ENCODE peak calls at places on chromosome 3, in four cellular contexts. T, U, R and C are unnamed samples. For H3K36me3, the result is how much of the 10 kb centered on the place peaks cover.

GRCh38 chr3:150370982-150371381 is 37.1 kb upstream of the TSC22D2 start:
- DNase-seq in T (no peak), U (no peak), R (no peak), C (no peak)

GRCh38 chr3:150922611-150923010 is 17.4 kb upstream of the MINDY4B start:
- DNase-seq in T (no peak), U (no peak), R (peak), C (no peak)

GRCh38 chr3:61381745-61382392 is 130.6 kb upstream of the FHIT start:
- DNase-seq in T (peak), U (no peak), R (peak), C (peak)

GRCh38 chr3:184156522-184156955 is 1.4 kb downstream of the DVL3 start:
- DNase-seq in T (no peak), U (no peak), R (peak), C (peak)

GRCh38 chr3:27666708-27667107 is 55.4 kb downstream of the EOMES start:
- DNase-seq in T (no peak), U (peak), R (peak), C (no peak)

GRCh38 chr3:115877647-115877934 is 254.3 kb downstream of the GAP43 start:
- DNase-seq in T (no peak), U (no peak), R (no peak), C (no peak)

GRCh38 chr3:14897266-14897665 is 50.1 kb upstream of the NR2C2 start:
- DNase-seq in T (no peak), U (no peak), R (no peak), C (no peak)

GRCh38 chr3:18127864-18128185 is 297.3 kb downstream of the SATB1 start:
- DNase-seq in T (no peak), U (no peak), R (no peak), C (no peak)

GRCh38 chr3:133887075-133887950 is 8.4 kb downstream of the RAB6B start:
- DNase-seq in T (no peak), U (peak), R (no peak), C (no peak)

GRCh38 chr3:174342941-174343431 is 516.1 kb upstream of the NAALADL2 start:
- DNase-seq in T (no peak), U (no peak), R (no peak), C (no peak)

GRCh38 chr3:131107637-131108433 is 81.2 kb downstream of the NEK11 start:
- DNase-seq in T (no peak), U (no peak), R (no peak), C (no peak)

GRCh38 chr3:22887664-22888291 is 315.3 kb upstream of the UBE2E2 start:
- DNase-seq in T (no peak), U (no peak), R (no peak), C (peak)

GRCh38 chr3:105402287-105402801 is 35.6 kb downstream of the ALCAM start:
- DNase-seq in T (peak), U (no peak), R (no peak), C (no peak)

GRCh38 chr3:46914849-46915248 is 37.3 kb downstream of the PTH1R start:
- DNase-seq in T (no peak), U (no peak), R (no peak), C (no peak)

GRCh38 chr3:171825222-171825828 is 15.0 kb upstream of the PLD1 start:
- DNase-seq in T (peak), U (no peak), R (no peak), C (no peak)

GRCh38 chr3:10292505-10293419 is at the start of gene GHRL:
- DNase-seq in T (no peak), U (no peak), R (no peak), C (no peak)

GRCh38 chr3:52246728-52247454 is 1.3 kb downstream of the PPM1M start:
- DNase-seq in T (no peak), U (no peak), R (no peak), C (no peak)

GRCh38 chr3:4067893-4068292 is 235.3 kb upstream of the SETMAR start:
- DNase-seq in T (no peak), U (no peak), R (no peak), C (no peak)

GRCh38 chr3:196440041-196440537 is 7.9 kb upstream of the UBXN7 start:
- DNase-seq in T (no peak), U (no peak), R (no peak), C (no peak)

GRCh38 chr3:10177737-10178136 is 13.0 kb downstream of the IRAK2 start:
- DNase-seq in T (no peak), U (no peak), R (no peak), C (no peak)

GRCh38 chr3:49900491-49901153 is 3.1 kb downstream of the MST1R start:
- DNase-seq in T (peak), U (peak), R (no peak), C (no peak)

GRCh38 chr3:63914312-63914711 is 2.1 kb upstream of the SCAANT1 start:
- DNase-seq in T (peak), U (no peak), R (no peak), C (no peak)

GRCh38 chr3:63910873-63911272 is 1.3 kb downstream of the SCAANT1 start:
- DNase-seq in T (peak), U (no peak), R (no peak), C (no peak)

GRCh38 chr3:63911395-63911900 is 735 bp downstream of the SCAANT1 start:
- DNase-seq in T (no peak), U (no peak), R (no peak), C (no peak)

GRCh38 chr3:63912768-63913588 is 795 bp upstream of the SCAANT1 start:
- DNase-seq in T (peak), U (peak), R (peak), C (no peak)

DNA sequence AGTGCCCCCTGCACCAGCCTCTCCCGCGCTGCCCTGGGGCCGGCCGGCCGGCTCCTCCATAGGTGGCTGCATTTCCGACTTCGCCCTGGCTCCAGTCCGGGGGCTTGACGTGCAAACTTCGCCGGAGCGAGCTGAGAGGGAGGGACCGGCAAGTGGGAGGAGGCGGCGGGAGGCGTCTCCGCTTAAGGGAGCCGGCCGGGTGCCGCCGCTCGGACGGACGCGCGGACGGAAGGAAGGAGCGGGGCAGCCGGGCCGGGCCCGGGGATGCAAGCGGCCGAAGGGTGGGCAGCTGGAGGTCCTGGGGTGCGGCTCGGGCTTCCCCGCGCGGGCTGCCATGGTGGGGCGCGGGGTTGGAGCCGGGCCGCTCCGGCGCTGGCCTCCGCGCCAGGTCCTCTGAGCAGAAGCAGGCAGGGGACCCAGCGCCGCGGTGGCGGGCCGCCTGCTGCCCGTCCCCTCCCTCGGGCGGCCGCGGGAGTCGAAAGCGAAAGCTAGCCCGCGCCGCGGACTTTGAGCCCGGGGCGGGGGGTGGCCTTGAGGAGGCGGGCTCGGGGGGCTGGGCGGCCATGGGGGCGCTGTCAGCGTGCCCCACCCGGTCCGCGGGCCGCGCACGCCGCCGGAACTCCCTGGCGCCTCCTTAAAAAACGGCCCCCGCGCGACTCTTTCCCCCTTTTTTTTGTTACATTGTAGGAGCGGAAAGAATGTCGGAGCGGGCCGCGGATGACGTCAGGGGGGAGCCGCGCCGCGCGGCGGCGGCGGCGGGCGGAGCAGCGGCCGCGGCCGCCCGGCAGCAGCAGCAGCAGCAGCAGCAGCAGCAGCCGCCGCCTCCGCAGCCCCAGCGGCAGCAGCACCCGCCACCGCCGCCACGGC is at the start of gene SCAANT1:
- DNase-seq in T (peak), U (peak), R (peak), C (peak)
- TF ChIP-seq CTCF in T (no peak), U (no peak), R (no peak), C (peak)

DNA sequence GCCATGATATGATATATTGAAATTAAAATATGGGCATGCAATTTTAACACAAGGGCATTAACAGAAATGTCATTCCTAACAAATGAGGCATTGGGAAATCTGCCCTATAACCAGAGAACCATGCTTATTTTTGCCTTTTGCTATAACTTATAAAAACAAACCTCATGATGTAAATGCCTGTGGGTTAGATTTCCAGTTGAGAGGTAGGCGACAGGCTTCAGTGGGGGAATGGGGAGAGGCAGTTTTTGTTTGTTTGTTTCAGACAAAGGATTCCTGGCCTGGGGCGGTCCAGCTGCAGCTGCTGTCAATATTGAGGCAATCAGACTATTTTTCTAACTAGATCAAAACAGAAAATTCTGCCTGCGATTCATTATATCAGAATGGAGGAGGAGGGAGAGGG is 490.4 kb upstream of the CFAP20DC start:
- DNase-seq in T (no peak), U (no peak), R (no peak), C (no peak)
- H3K27ac ChIP-seq in T (no peak), U (no peak), R (no peak), C (no peak)

GRCh38 chr3:88076712-88077111 is 17.7 kb downstream of the ZNF654 start:
- DNase-seq in T (no peak), U (no peak), R (no peak), C (no peak)
- H3K36me3 ChIP-seq in T (under half), U (under half), R (under half), C (under half)

DNA sequence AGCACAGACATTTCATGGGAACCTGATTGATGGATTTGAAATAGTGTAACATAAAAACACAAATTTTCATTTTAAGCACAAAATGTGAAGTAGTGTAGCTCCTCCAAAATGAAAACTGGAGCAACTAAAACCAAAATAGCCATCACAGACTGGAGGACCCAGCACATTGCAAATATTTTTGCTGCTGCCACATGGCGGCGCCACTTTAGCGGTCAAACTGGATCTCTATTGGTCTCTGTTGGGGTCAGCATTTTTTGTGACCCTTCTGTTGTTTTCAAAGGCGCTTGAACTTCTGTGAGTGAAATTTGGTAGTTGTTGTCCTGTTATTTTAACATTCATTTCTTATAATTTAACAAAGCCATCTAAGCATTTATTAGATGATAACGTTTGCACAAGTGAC is 259.9 kb downstream of the IL20RB start:
- DNase-seq in T (no peak), U (no peak), R (peak), C (peak)
- TF ChIP-seq CTCF in T (peak), U (no peak), R (peak), C (peak)